ENCODE peak calls at places on chromosomes 11 and 22, in eight cellular contexts. J is psoas muscle, T is A549, L is IMR-90, P is BE2C, D is adrenal gland, V is transverse colon, B is fibroblast of lung. R is an unnamed sample.

GRCh38 chr11:117328414-117329010 is 858 bp downstream of the CEP164 start:
- DNase-seq in T (no peak), V (peak; percentile 28), J (no peak), B (peak; percentile 54), L (peak; percentile 58), D (peak; percentile 66), P (peak; percentile 41), R (peak; percentile 67)

GRCh38 chr22:43345761-43346261 is 2.6 kb upstream of the SCUBE1 start:
- DNase-seq in V (no peak), J (no peak), T (peak; percentile 12), D (no peak), B (no peak), P (no peak), L (no peak), R (no peak)

GRCh38 chr11:70719516-70719915 is 321.2 kb downstream of the CTTN start:
- DNase-seq in T (no peak), D (no peak), V (no peak), P (no peak), J (no peak), B (no peak), L (no peak), R (no peak)

GRCh38 chr11:10305964-10306918 is 1.4 kb downstream of the ADM start:
- DNase-seq in V (peak; percentile 41), L (peak; percentile 32), B (peak; percentile 37), D (no peak), J (peak; percentile 59), T (peak; percentile 38), P (peak; percentile 39), R (no peak)

GRCh38 chr22:27814993-27815392 is 13.4 kb upstream of the MN1 start:
- DNase-seq in D (no peak), V (no peak), T (no peak), J (no peak), P (no peak), B (no peak), L (no peak), R (no peak)

GRCh38 chr11:126464796-126465195 is 109.3 kb downstream of the ST3GAL4 start:
- DNase-seq in T (no peak), J (no peak), P (no peak), V (no peak), D (no peak), B (no peak), L (no peak), R (no peak)

GRCh38 chr11:130722401-130722800 is 193.9 kb downstream of the SNX19 start:
- DNase-seq in V (no peak), J (no peak), P (no peak), T (no peak), D (no peak), L (no peak), B (no peak), R (no peak)

GRCh38 chr11:105968021-105968697 is 53.9 kb downstream of the MSANTD4 start:
- DNase-seq in L (peak; percentile 70), V (no peak), D (no peak), B (peak; percentile 65), J (no peak), P (no peak), T (no peak), R (peak; percentile 2)

GRCh38 chr22:46895753-46896152 is 133.3 kb downstream of the TBC1D22A start:
- DNase-seq in V (no peak), L (no peak), J (no peak), B (no peak), T (no peak), P (no peak), D (peak; percentile 19), R (no peak)

GRCh38 chr11:70174846-70175764 is 28.0 kb upstream of the FADD start:
- DNase-seq in V (no peak), L (no peak), J (no peak), P (no peak), T (no peak), D (no peak), B (no peak), R (no peak)

GRCh38 chr22:40452730-40453487 is 82.5 kb downstream of the SGSM3 start:
- DNase-seq in L (peak; percentile 46), P (no peak), V (no peak), B (no peak), J (no peak), D (no peak), T (no peak), R (peak; percentile 82)

GRCh38 chr22:38346506-38346905 is 29.3 kb upstream of the CSNK1E start:
- DNase-seq in V (no peak), D (no peak), P (no peak), L (no peak), J (no peak), T (no peak), B (no peak), R (no peak)

GRCh38 chr22:49113758-49114157 is 713.9 kb downstream of the BRD1 start:
- DNase-seq in T (no peak), B (no peak), V (no peak), P (no peak), D (no peak), J (no peak), L (no peak), R (no peak)

GRCh38 chr11:12439615-12440014 is 62.2 kb downstream of the PARVA start:
- DNase-seq in T (no peak), B (no peak), V (peak; percentile 35), D (no peak), L (no peak), J (no peak), P (no peak), R (no peak)

GRCh38 chr11:116851631-116852030 is 14.2 kb upstream of the APOA1 start:
- DNase-seq in T (no peak), J (no peak), L (no peak), V (peak; percentile 34), B (no peak), P (no peak), D (no peak), R (no peak)

GRCh38 chr22:35892192-35892591 is 136.4 kb downstream of the RBFOX2 start:
- DNase-seq in B (peak; percentile 70), P (no peak), V (no peak), L (peak; percentile 75), D (peak; percentile 45), T (no peak), J (no peak), R (peak; percentile 69)
- H3K4me3 ChIP-seq in B (no peak overlapping the region), P (no peak overlapping the region), V (no peak overlapping the region), L (no peak overlapping the region), D (no peak overlapping the region), T (no peak overlapping the region), J (peak overlapping the region; percentile 65), R (no peak overlapping the region)

DNA sequence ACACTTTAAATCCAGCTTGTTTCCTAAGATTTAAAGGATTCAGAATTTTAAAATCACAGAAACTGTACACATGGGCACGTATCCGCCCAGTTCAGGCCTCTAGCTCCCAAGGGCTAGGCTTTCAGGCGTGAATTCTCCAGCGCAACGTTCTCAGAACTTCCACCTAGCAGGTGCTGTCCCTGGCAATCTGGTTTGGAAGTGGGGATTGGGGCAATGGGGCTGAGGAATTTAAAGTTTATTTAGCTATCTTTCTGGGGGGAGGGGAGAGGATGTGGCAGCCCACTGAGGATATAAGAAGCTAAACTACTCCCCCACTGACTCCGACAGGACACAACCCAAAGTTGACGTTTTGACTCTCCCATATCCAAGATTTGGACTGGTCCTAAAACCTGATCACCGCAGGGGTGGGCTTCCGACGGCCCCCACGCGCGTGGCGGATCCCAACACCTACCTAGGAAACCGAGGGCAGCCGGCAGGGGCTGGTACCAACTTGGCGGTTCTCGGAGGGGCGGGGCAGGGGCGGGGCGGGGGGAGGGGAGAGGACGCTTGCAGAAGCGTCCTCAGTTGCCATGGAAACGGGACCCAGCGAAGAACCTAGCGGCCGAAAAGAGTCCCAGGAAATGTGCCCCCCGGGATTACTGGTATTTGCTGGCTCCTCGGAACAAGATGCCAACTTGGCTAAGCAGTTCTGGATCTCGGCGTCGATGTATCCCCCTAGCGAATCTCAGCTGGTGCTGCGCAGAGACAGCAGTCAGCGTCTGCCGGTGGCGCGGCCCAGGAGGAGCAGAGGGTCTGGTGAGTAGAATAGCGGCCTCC is at the start of gene HOATZ:
- DNase-seq in T (no peak), J (no peak), P (peak; percentile 42), B (peak; percentile 34), V (no peak), L (no peak), D (no peak), R (no peak)
- TF ChIP-seq CTCF in T (no peak), J (no peak), P (peak; percentile 25), B (no peak), V (no peak), L (peak; percentile 10), D (no peak), R (peak; percentile 5)

GRCh38 chr11:73461844-73462435 is 85.7 kb downstream of the RELT start:
- DNase-seq in T (no peak), V (no peak), D (no peak), L (no peak), P (no peak), B (no peak), J (no peak), R (no peak)
- H3K4me3 ChIP-seq in T (no peak overlapping the region), V (no peak overlapping the region), D (no peak overlapping the region), L (no peak overlapping the region), P (no peak overlapping the region), B (no peak overlapping the region), J (no peak overlapping the region), R (no peak overlapping the region)

DNA sequence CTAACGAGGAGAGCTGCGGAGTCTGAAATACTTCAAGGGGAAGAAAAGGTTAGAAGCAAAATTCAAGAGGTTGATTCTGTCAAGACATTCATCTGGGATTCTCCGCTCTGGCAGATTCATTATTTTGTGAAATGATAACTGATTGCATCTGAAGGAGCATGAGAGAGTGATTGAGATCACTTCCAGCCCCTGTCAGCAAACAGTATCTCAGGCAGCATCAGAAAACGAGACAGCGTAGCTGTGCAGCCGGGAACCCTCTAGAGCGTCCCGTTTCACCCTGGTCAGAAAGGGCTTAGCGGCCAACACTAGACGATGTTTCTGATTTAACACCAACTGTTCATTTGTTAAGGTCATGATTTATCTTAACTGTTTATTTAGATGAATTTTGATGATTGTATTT is 279.4 kb upstream of the B3GAT1 start:
- DNase-seq in P (no peak), T (no peak), D (no peak), J (no peak), L (no peak), B (no peak), V (no peak), R (no peak)
- TF ChIP-seq CTCF in P (no peak), T (no peak), D (no peak), J (no peak), L (no peak), B (no peak), V (no peak), R (no peak)

GRCh38 chr11:31557991-31558390 is 48.4 kb downstream of the ELP4 start:
- DNase-seq in P (no peak), B (peak; percentile 22), V (no peak), J (no peak), D (no peak), T (no peak), L (peak; percentile 3), R (no peak)
- H3K4me3 ChIP-seq in P (no peak overlapping the region), B (no peak overlapping the region), V (no peak overlapping the region), J (no peak overlapping the region), D (no peak overlapping the region), T (no peak overlapping the region), L (no peak overlapping the region), R (no peak overlapping the region)

GRCh38 chr11:14342906-14343305 is 16.1 kb downstream of the RRAS2 start:
- DNase-seq in B (peak; percentile 85), L (peak; percentile 82), V (no peak), D (no peak), P (no peak), T (no peak), J (no peak), R (peak; percentile 65)
- TF ChIP-seq CTCF in B (no peak), L (no peak), V (no peak), D (no peak), P (no peak), T (no peak), J (no peak), R (no peak)